ENCODE peak calls at places on chromosomes 13 and 19, in four cellular contexts. One of them, this sample, is unnamed.
A peak's percentile ranks its signal among the peaks of the same experiment; 100 is the strongest.

GRCh38 chr19:51690359-51691121 is 2.6 kb upstream of the SPACA6 start:
- DNase-seq in A549: peak; percentile 92
- DNase-seq in tibial nerve: no peak
- DNase-seq in transverse colon: peak; percentile 59
- DNase-seq in this sample: peak; percentile 66

GRCh38 chr13:46101002-46101401 is 3.8 kb downstream of the CPB2 start:
- DNase-seq in tibial nerve: no peak
- DNase-seq in A549: no peak
- DNase-seq in transverse colon: no peak
- DNase-seq in this sample: no peak

GRCh38 chr13:45015300-45015699 is 26.0 kb downstream of the GPALPP1 start:
- DNase-seq in tibial nerve: no peak
- DNase-seq in transverse colon: no peak
- DNase-seq in A549: no peak
- DNase-seq in this sample: no peak

GRCh38 chr19:16452321-16452720 is 19.4 kb downstream of the EPS15L1 start:
- DNase-seq in A549: no peak
- DNase-seq in tibial nerve: no peak
- DNase-seq in transverse colon: no peak
- DNase-seq in this sample: no peak

GRCh38 chr19:31037311-31037710 is 311.9 kb downstream of the TSHZ3 start:
- DNase-seq in A549: no peak
- DNase-seq in transverse colon: no peak
- DNase-seq in tibial nerve: no peak
- DNase-seq in this sample: no peak

GRCh38 chr13:69820180-69820579 is 287.4 kb upstream of the ATXN8OS start:
- DNase-seq in A549: no peak
- DNase-seq in transverse colon: no peak
- DNase-seq in tibial nerve: no peak
- DNase-seq in this sample: no peak

GRCh38 chr13:113763961-113764792 is 5.2 kb downstream of the TMEM255B start:
- DNase-seq in tibial nerve: no peak
- DNase-seq in A549: no peak
- DNase-seq in transverse colon: no peak
- DNase-seq in this sample: no peak

GRCh38 chr19:29098863-29099481 is 114.0 kb downstream of the UQCRFS1 start:
- DNase-seq in transverse colon: peak; percentile 23
- DNase-seq in tibial nerve: peak; percentile 54
- DNase-seq in A549: peak; percentile 69
- DNase-seq in this sample: peak; percentile 31

GRCh38 chr13:21402586-21403307 is 56.4 kb downstream of the ZDHHC20 start:
- DNase-seq in A549: peak; percentile 14
- DNase-seq in transverse colon: no peak
- DNase-seq in tibial nerve: no peak
- DNase-seq in this sample: no peak

GRCh38 chr19:6963937-6964336 is 57.3 kb downstream of the MBD3L2B start:
- DNase-seq in tibial nerve: no peak
- DNase-seq in transverse colon: no peak
- DNase-seq in A549: no peak
- DNase-seq in this sample: peak; percentile 36

GRCh38 chr13:81872581-81872980 is 1531.7 kb upstream of the SPRY2 start:
- DNase-seq in transverse colon: no peak
- DNase-seq in A549: peak; percentile 14
- DNase-seq in tibial nerve: no peak
- DNase-seq in this sample: no peak

GRCh38 chr13:39037410-39037879 is 444 bp downstream of the PROSER1 start:
- DNase-seq in transverse colon: no peak
- DNase-seq in tibial nerve: no peak
- DNase-seq in A549: no peak
- DNase-seq in this sample: no peak

GRCh38 chr13:39039033-39039432 is 777 bp downstream of the NHLRC3 start:
- DNase-seq in transverse colon: no peak
- DNase-seq in tibial nerve: no peak
- DNase-seq in A549: no peak
- DNase-seq in this sample: no peak

GRCh38 chr13:39038569-39038898 is 278 bp downstream of the NHLRC3 start:
- DNase-seq in A549: peak; percentile 10
- DNase-seq in transverse colon: peak; percentile 35
- DNase-seq in tibial nerve: no peak
- DNase-seq in this sample: peak; percentile 34

GRCh38 chr13:39036212-39036611 is 1.7 kb downstream of the PROSER1 start:
- DNase-seq in tibial nerve: no peak
- DNase-seq in transverse colon: peak; percentile 21
- DNase-seq in A549: no peak
- DNase-seq in this sample: no peak

GRCh38 chr13:39037880-39038568 is at the start of the genes NHLRC3 and PROSER1:
- DNase-seq in tibial nerve: peak; percentile 88
- DNase-seq in transverse colon: peak; percentile 92
- DNase-seq in A549: peak; percentile 83
- DNase-seq in this sample: peak; percentile 98
- TF ChIP-seq POLR2A in tibial nerve: peak; percentile 42
- TF ChIP-seq POLR2A in transverse colon: peak; percentile 49
- TF ChIP-seq POLR2A in A549: peak; percentile 46
- TF ChIP-seq POLR2A in this sample: no peak

DNA sequence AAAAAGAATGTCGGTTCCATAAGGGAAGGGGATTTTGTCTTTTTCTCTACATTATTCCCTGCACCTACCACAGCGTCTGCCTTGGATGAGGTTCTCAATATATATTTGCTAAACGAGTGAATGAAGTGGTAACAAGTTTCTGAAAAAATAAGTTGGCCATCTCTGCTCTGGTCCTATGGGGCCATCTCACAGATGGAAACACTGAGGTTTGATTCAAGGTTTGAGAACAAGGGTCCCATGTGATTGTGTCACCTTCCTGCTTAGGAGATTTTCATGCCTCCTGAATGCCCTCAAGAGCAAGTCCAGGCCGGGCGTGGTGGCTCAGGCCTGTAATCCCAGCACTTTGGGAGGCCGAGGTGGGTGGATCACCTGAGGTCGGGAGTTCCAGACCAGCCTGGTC is 3.2 kb downstream of the MYPOP start:
- DNase-seq in tibial nerve: no peak
- DNase-seq in transverse colon: no peak
- DNase-seq in A549: no peak
- DNase-seq in this sample: no peak
- H3K9me3 ChIP-seq in tibial nerve: no peaks in the 10 kb centered on the region
- H3K9me3 ChIP-seq in transverse colon: no peaks in the 10 kb centered on the region
- H3K9me3 ChIP-seq in A549: no peaks in the 10 kb centered on the region
- H3K9me3 ChIP-seq in this sample: no peaks in the 10 kb centered on the region

GRCh38 chr19:55257461-55258411 is 1.1 kb downstream of the PPP6R1 start:
- DNase-seq in A549: no peak
- DNase-seq in transverse colon: no peak
- DNase-seq in tibial nerve: no peak
- DNase-seq in this sample: peak; percentile 27
- TF ChIP-seq POLR2A in A549: no peak
- TF ChIP-seq POLR2A in transverse colon: no peak
- TF ChIP-seq POLR2A in tibial nerve: no peak
- TF ChIP-seq POLR2A in this sample: no peak

DNA sequence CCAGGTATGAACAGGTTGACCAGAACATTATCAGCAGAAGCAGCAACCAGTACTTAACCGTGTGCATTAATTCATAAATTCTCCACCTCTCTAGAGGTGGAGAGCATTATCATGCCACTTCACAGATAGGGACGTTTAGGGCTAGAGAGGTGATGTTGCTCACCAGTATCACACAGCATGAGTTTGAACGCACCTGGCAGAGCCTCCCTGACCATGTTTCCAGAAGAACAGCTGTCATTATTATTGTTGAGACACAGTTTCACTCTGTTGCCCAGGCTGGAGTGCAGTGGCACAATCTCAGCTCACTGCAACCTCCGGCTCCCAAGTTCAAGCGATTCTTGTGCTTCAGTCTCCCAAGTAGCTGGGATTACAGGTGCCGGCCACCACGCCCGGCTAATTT is 6.8 kb downstream of the KANK2 start:
- DNase-seq in A549: no peak
- DNase-seq in transverse colon: no peak
- DNase-seq in tibial nerve: no peak
- DNase-seq in this sample: no peak
- H3K9me3 ChIP-seq in A549: no peaks in the 10 kb centered on the region
- H3K9me3 ChIP-seq in transverse colon: no peaks in the 10 kb centered on the region
- H3K9me3 ChIP-seq in tibial nerve: no peaks in the 10 kb centered on the region
- H3K9me3 ChIP-seq in this sample: no peaks in the 10 kb centered on the region

GRCh38 chr19:47096721-47097120 is 16.9 kb downstream of the ZC3H4 start:
- DNase-seq in transverse colon: peak; percentile 54
- DNase-seq in A549: no peak
- DNase-seq in tibial nerve: no peak
- DNase-seq in this sample: no peak
- TF ChIP-seq POLR2A in transverse colon: no peak
- TF ChIP-seq POLR2A in A549: no peak
- TF ChIP-seq POLR2A in tibial nerve: peak; percentile 14
- TF ChIP-seq POLR2A in this sample: no peak

DNA sequence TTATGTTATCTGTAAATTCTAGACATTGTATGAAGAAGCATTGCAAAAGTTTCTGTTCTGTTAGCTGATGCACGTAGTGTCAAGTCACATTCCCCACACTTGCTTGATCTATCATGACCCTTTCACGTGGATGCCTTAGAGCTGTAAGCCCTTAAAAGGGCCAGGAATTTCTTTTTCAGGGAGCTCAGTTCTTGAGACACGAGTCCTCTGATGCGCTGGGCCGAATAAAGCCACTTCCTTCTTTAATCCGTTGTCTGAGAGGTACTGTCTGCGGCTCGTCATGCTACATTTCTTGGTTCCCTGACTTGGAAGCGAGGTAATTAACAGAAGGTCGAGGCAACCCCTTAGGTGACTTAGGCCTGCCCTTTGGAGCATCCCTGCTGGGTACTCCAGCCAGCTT is 5.8 kb downstream of the ZNF816 start:
- DNase-seq in A549: no peak
- DNase-seq in transverse colon: no peak
- DNase-seq in tibial nerve: no peak
- DNase-seq in this sample: no peak
- H3K9me3 ChIP-seq in A549: peaks cover 79% of the 10 kb centered on the region
- H3K9me3 ChIP-seq in transverse colon: peaks cover 79% of the 10 kb centered on the region
- H3K9me3 ChIP-seq in tibial nerve: no peaks in the 10 kb centered on the region
- H3K9me3 ChIP-seq in this sample: no peaks in the 10 kb centered on the region

GRCh38 chr19:33759356-33759755 is 37.3 kb upstream of the KCTD15 start:
- DNase-seq in tibial nerve: no peak
- DNase-seq in transverse colon: no peak
- DNase-seq in A549: no peak
- DNase-seq in this sample: no peak

GRCh38 chr19:33756177-33756576 is 40.5 kb upstream of the KCTD15 start:
- DNase-seq in transverse colon: no peak
- DNase-seq in tibial nerve: no peak
- DNase-seq in A549: no peak
- DNase-seq in this sample: no peak

GRCh38 chr19:33754361-33754760 is 42.3 kb upstream of the KCTD15 start:
- DNase-seq in transverse colon: no peak
- DNase-seq in tibial nerve: no peak
- DNase-seq in A549: no peak
- DNase-seq in this sample: no peak

GRCh38 chr19:33755314-33756020 is 41.2 kb upstream of the KCTD15 start:
- DNase-seq in tibial nerve: no peak
- DNase-seq in A549: no peak
- DNase-seq in transverse colon: no peak
- DNase-seq in this sample: no peak

DNA sequence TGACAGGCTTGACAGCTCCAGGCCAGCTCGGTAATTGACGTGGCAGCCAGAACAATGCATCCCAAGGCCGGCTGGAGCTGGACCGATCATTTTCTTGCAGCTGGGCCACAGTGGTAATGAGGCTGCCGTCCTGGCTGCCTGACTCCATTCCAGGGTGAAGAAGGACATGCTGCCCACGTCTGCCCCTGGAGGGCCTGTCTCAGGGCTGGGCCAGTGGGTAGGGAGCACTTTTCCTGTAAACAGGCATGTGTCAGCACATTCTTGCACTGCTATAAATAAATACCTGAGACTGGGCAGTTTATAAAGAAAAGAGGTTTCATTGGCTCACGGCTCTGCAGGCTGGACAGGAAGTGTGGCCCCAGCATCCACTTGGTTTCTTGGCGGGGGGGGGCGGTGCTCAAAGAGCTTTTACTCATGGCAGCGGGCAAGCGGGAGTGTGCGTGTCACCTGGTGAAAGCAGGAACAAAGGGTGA is 38.1 kb upstream of the KCTD15 start:
- DNase-seq in transverse colon: no peak
- DNase-seq in tibial nerve: no peak
- DNase-seq in A549: peak; percentile 57
- DNase-seq in this sample: no peak
- TF ChIP-seq POLR2A in transverse colon: no peak
- TF ChIP-seq POLR2A in tibial nerve: no peak
- TF ChIP-seq POLR2A in A549: no peak
- TF ChIP-seq POLR2A in this sample: no peak